ENCODE peak calls at places on chromosome 19, in seven cellular contexts. One of them, this sample, is unnamed.

GRCh38 chr19:11425719-11426457 is 6.8 kb upstream of the RGL3 start:
- DNase-seq in H1: peak
- DNase-seq in astrocyte: no peak
- DNase-seq in GM23338: peak
- DNase-seq in PC-3: no peak
- DNase-seq in mammary epithelial cell: no peak
- DNase-seq in HepG2: no peak
- DNase-seq in this sample: no peak

GRCh38 chr19:29624489-29625210 is 18.6 kb downstream of the POP4 start:
- DNase-seq in mammary epithelial cell: no peak
- DNase-seq in GM23338: peak
- DNase-seq in HepG2: no peak
- DNase-seq in H1: no peak
- DNase-seq in astrocyte: no peak
- DNase-seq in PC-3: no peak
- DNase-seq in this sample: peak

GRCh38 chr19:38544569-38545315 is 73.0 kb downstream of the MAP4K1 start:
- DNase-seq in HepG2: no peak
- DNase-seq in mammary epithelial cell: no peak
- DNase-seq in H1: no peak
- DNase-seq in astrocyte: no peak
- DNase-seq in GM23338: peak
- DNase-seq in PC-3: no peak
- DNase-seq in this sample: peak

GRCh38 chr19:2055871-2056809 is 5.1 kb upstream of the MKNK2 start:
- DNase-seq in HepG2: no peak
- DNase-seq in GM23338: peak
- DNase-seq in PC-3: peak
- DNase-seq in mammary epithelial cell: no peak
- DNase-seq in H1: peak
- DNase-seq in astrocyte: peak
- DNase-seq in this sample: peak

GRCh38 chr19:41913476-41914190 is 14.6 kb downstream of the ERFL start:
- DNase-seq in PC-3: no peak
- DNase-seq in mammary epithelial cell: no peak
- DNase-seq in astrocyte: no peak
- DNase-seq in GM23338: peak
- DNase-seq in H1: no peak
- DNase-seq in HepG2: no peak
- DNase-seq in this sample: no peak

GRCh38 chr19:13887039-13887438 is 10.1 kb downstream of the NANOS3 start:
- DNase-seq in H1: no peak
- DNase-seq in HepG2: no peak
- DNase-seq in astrocyte: no peak
- DNase-seq in mammary epithelial cell: peak
- DNase-seq in GM23338: no peak
- DNase-seq in PC-3: no peak
- DNase-seq in this sample: no peak

GRCh38 chr19:2613507-2614295 is 88.8 kb downstream of the GNG7 start:
- DNase-seq in PC-3: peak
- DNase-seq in mammary epithelial cell: no peak
- DNase-seq in HepG2: no peak
- DNase-seq in astrocyte: no peak
- DNase-seq in GM23338: peak
- DNase-seq in H1: peak
- DNase-seq in this sample: peak

GRCh38 chr19:48110350-48110966 is at the start of gene PLA2G4C:
- DNase-seq in H1: peak
- DNase-seq in HepG2: peak
- DNase-seq in astrocyte: peak
- DNase-seq in PC-3: peak
- DNase-seq in GM23338: peak
- DNase-seq in mammary epithelial cell: peak
- DNase-seq in this sample: peak

GRCh38 chr19:44841255-44841654 is 4.8 kb upstream of the NECTIN2 start:
- DNase-seq in GM23338: no peak
- DNase-seq in astrocyte: no peak
- DNase-seq in PC-3: no peak
- DNase-seq in H1: no peak
- DNase-seq in HepG2: no peak
- DNase-seq in mammary epithelial cell: no peak
- DNase-seq in this sample: no peak

GRCh38 chr19:1066748-1067340 is at the start of gene ARHGAP45:
- DNase-seq in HepG2: no peak
- DNase-seq in PC-3: peak
- DNase-seq in H1: peak
- DNase-seq in astrocyte: no peak
- DNase-seq in mammary epithelial cell: no peak
- DNase-seq in GM23338: peak
- DNase-seq in this sample: no peak

GRCh38 chr19:14536926-14537692 is 7.7 kb downstream of the TECR start:
- DNase-seq in HepG2: no peak
- DNase-seq in mammary epithelial cell: peak
- DNase-seq in GM23338: peak
- DNase-seq in PC-3: peak
- DNase-seq in H1: peak
- DNase-seq in astrocyte: no peak
- DNase-seq in this sample: peak

GRCh38 chr19:367561-367960 is 23.0 kb upstream of the MIER2 start:
- DNase-seq in H1: no peak
- DNase-seq in mammary epithelial cell: no peak
- DNase-seq in GM23338: no peak
- DNase-seq in astrocyte: no peak
- DNase-seq in PC-3: no peak
- DNase-seq in HepG2: no peak
- DNase-seq in this sample: no peak

GRCh38 chr19:38711726-38712153 is 32.5 kb downstream of the CAPN12 start:
- DNase-seq in H1: no peak
- DNase-seq in PC-3: no peak
- DNase-seq in HepG2: no peak
- DNase-seq in GM23338: no peak
- DNase-seq in mammary epithelial cell: peak
- DNase-seq in astrocyte: peak
- DNase-seq in this sample: peak

GRCh38 chr19:31223805-31224534 is 125.3 kb downstream of the TSHZ3 start:
- DNase-seq in H1: no peak
- DNase-seq in PC-3: no peak
- DNase-seq in GM23338: no peak
- DNase-seq in HepG2: no peak
- DNase-seq in astrocyte: peak
- DNase-seq in mammary epithelial cell: no peak
- DNase-seq in this sample: peak

GRCh38 chr19:55368106-55368505 is 2.2 kb downstream of the IL11 start:
- DNase-seq in astrocyte: no peak
- DNase-seq in mammary epithelial cell: no peak
- DNase-seq in GM23338: no peak
- DNase-seq in HepG2: no peak
- DNase-seq in H1: no peak
- DNase-seq in PC-3: no peak
- DNase-seq in this sample: no peak

GRCh38 chr19:55368701-55369563 is 1.3 kb downstream of the IL11 start:
- DNase-seq in mammary epithelial cell: peak
- DNase-seq in HepG2: no peak
- DNase-seq in H1: no peak
- DNase-seq in GM23338: peak
- DNase-seq in PC-3: peak
- DNase-seq in astrocyte: peak
- DNase-seq in this sample: peak

GRCh38 chr19:55372316-55373081 is 2.2 kb upstream of the IL11 start:
- DNase-seq in PC-3: peak
- DNase-seq in HepG2: peak
- DNase-seq in H1: no peak
- DNase-seq in mammary epithelial cell: no peak
- DNase-seq in GM23338: no peak
- DNase-seq in astrocyte: peak
- DNase-seq in this sample: peak

GRCh38 chr19:55370305-55370988 is at the start of gene IL11:
- DNase-seq in astrocyte: peak
- DNase-seq in HepG2: no peak
- DNase-seq in H1: no peak
- DNase-seq in GM23338: no peak
- DNase-seq in mammary epithelial cell: no peak
- DNase-seq in PC-3: peak
- DNase-seq in this sample: no peak

GRCh38 chr19:55369651-55370304 is 485 bp downstream of the IL11 start:
- DNase-seq in PC-3: peak
- DNase-seq in mammary epithelial cell: peak
- DNase-seq in GM23338: peak
- DNase-seq in HepG2: no peak
- DNase-seq in astrocyte: peak
- DNase-seq in H1: peak
- DNase-seq in this sample: peak
- TF ChIP-seq EZH2 in PC-3: no peak
- TF ChIP-seq EZH2 in mammary epithelial cell: no peak
- TF ChIP-seq EZH2 in GM23338: no peak
- TF ChIP-seq EZH2 in HepG2: peak
- TF ChIP-seq EZH2 in astrocyte: no peak
- TF ChIP-seq EZH2 in H1: no peak
- TF ChIP-seq EZH2 in this sample: no peak

GRCh38 chr19:46412034-46412982 is 1.1 kb downstream of the CCDC8 start:
- DNase-seq in H1: no peak
- DNase-seq in mammary epithelial cell: no peak
- DNase-seq in GM23338: no peak
- DNase-seq in PC-3: no peak
- DNase-seq in astrocyte: no peak
- DNase-seq in HepG2: no peak
- DNase-seq in this sample: no peak
- TF ChIP-seq EZH2 in H1: peak
- TF ChIP-seq EZH2 in mammary epithelial cell: no peak
- TF ChIP-seq EZH2 in GM23338: peak
- TF ChIP-seq EZH2 in PC-3: no peak
- TF ChIP-seq EZH2 in astrocyte: no peak
- TF ChIP-seq EZH2 in HepG2: no peak
- TF ChIP-seq EZH2 in this sample: peak

DNA sequence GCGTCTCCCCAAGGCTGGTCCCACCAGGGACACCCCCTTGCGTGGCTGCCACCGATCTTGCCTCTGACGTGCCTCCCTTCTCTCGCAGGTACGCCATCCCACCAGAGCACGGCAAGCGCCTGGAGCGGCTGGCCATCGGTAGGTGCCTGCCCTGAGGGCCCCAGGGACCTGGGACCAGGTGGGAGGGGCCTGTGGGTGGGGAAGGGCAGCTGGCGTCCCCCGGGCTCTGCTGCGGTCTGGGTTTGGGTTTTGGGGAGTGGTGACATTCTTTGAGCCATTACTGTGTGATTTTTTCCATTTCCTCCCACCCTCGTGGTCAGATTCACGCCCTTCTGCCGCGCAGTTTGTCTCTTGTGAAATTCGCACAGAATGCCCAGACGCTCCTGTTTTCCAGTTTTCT is 102.0 kb downstream of the KDM4B start:
- DNase-seq in astrocyte: no peak
- DNase-seq in PC-3: no peak
- DNase-seq in HepG2: no peak
- DNase-seq in mammary epithelial cell: no peak
- DNase-seq in H1: no peak
- DNase-seq in GM23338: no peak
- DNase-seq in this sample: no peak
- TF ChIP-seq EZH2 in astrocyte: no peak
- TF ChIP-seq EZH2 in PC-3: no peak
- TF ChIP-seq EZH2 in HepG2: no peak
- TF ChIP-seq EZH2 in mammary epithelial cell: no peak
- TF ChIP-seq EZH2 in H1: no peak
- TF ChIP-seq EZH2 in GM23338: no peak
- TF ChIP-seq EZH2 in this sample: no peak

GRCh38 chr19:17456127-17456526 is 4.6 kb downstream of the NXNL1 start:
- DNase-seq in GM23338: no peak
- DNase-seq in mammary epithelial cell: no peak
- DNase-seq in H1: no peak
- DNase-seq in HepG2: no peak
- DNase-seq in PC-3: no peak
- DNase-seq in astrocyte: no peak
- DNase-seq in this sample: no peak

GRCh38 chr19:17455711-17456123 is 5.0 kb downstream of the NXNL1 start:
- DNase-seq in GM23338: peak
- DNase-seq in astrocyte: no peak
- DNase-seq in HepG2: no peak
- DNase-seq in H1: peak
- DNase-seq in mammary epithelial cell: no peak
- DNase-seq in PC-3: no peak
- DNase-seq in this sample: no peak

GRCh38 chr19:17455308-17455707 is 5.4 kb downstream of the NXNL1 start:
- DNase-seq in H1: no peak
- DNase-seq in PC-3: no peak
- DNase-seq in HepG2: no peak
- DNase-seq in mammary epithelial cell: no peak
- DNase-seq in GM23338: no peak
- DNase-seq in astrocyte: no peak
- DNase-seq in this sample: no peak

GRCh38 chr19:17451820-17452219 is 3.4 kb upstream of the TMEM221 start:
- DNase-seq in H1: no peak
- DNase-seq in HepG2: no peak
- DNase-seq in astrocyte: no peak
- DNase-seq in PC-3: no peak
- DNase-seq in mammary epithelial cell: no peak
- DNase-seq in GM23338: no peak
- DNase-seq in this sample: no peak

GRCh38 chr19:17454579-17454978 is 6.1 kb upstream of the TMEM221 start:
- DNase-seq in GM23338: peak
- DNase-seq in PC-3: no peak
- DNase-seq in astrocyte: no peak
- DNase-seq in HepG2: no peak
- DNase-seq in mammary epithelial cell: no peak
- DNase-seq in H1: peak
- DNase-seq in this sample: no peak
- TF ChIP-seq EZH2 in GM23338: no peak
- TF ChIP-seq EZH2 in PC-3: no peak
- TF ChIP-seq EZH2 in astrocyte: peak
- TF ChIP-seq EZH2 in HepG2: no peak
- TF ChIP-seq EZH2 in mammary epithelial cell: no peak
- TF ChIP-seq EZH2 in H1: no peak
- TF ChIP-seq EZH2 in this sample: peak

GRCh38 chr19:17951151-17952040 is 15.5 kb upstream of the KCNN1 start:
- DNase-seq in GM23338: no peak
- DNase-seq in H1: peak
- DNase-seq in mammary epithelial cell: no peak
- DNase-seq in astrocyte: no peak
- DNase-seq in HepG2: no peak
- DNase-seq in PC-3: no peak
- DNase-seq in this sample: no peak
- TF ChIP-seq EZH2 in GM23338: peak
- TF ChIP-seq EZH2 in H1: peak
- TF ChIP-seq EZH2 in mammary epithelial cell: peak
- TF ChIP-seq EZH2 in astrocyte: peak
- TF ChIP-seq EZH2 in HepG2: peak
- TF ChIP-seq EZH2 in PC-3: no peak
- TF ChIP-seq EZH2 in this sample: peak